ENCODE peak calls at places on chromosomes 2 and 18, in eight cellular contexts. T, A, G, F, Q, C, B and R are unnamed samples.
A peak's percentile ranks its signal among the peaks of the same experiment; 100 is the strongest.

GRCh38 chr2:104890670-104891069 is 36.8 kb downstream of the POU3F3 start:
- DNase-seq in F (no peak), G (no peak), A (no peak), B (no peak), C (no peak), Q (no peak), T (no peak), R (no peak)

GRCh38 chr2:85216051-85216431 is 82.8 kb downstream of the TCF7L1 start:
- DNase-seq in B (no peak), Q (no peak), G (peak; percentile 40), T (no peak), F (no peak), A (no peak), C (peak; percentile 64), R (no peak)

GRCh38 chr2:28716265-28716865 is 35.3 kb upstream of the PPP1CB start:
- DNase-seq in A (peak; percentile 98), G (peak; percentile 60), F (peak; percentile 93), T (peak; percentile 65), B (no peak), Q (peak; percentile 39), C (peak; percentile 72), R (peak; percentile 54)

GRCh38 chr2:100000915-100001707 is 141.3 kb downstream of the AFF3 start:
- DNase-seq in G (no peak), Q (no peak), F (no peak), A (no peak), B (no peak), T (no peak), C (no peak), R (no peak)

GRCh38 chr2:39697480-39697879 is 31.8 kb downstream of the TMEM178A start:
- DNase-seq in F (no peak), G (no peak), A (peak; percentile 3), Q (no peak), T (no peak), C (no peak), B (no peak), R (no peak)

GRCh38 chr18:37586641-37587225 is 21.1 kb upstream of the CELF4 start:
- DNase-seq in T (no peak), G (no peak), Q (no peak), B (no peak), F (no peak), C (no peak), A (no peak), R (no peak)

GRCh38 chr2:74267068-74267467 is 68.7 kb downstream of the MTHFD2 start:
- DNase-seq in G (peak; percentile 83), B (peak; percentile 72), F (no peak), T (no peak), C (no peak), A (no peak), Q (no peak), R (peak; percentile 79)

GRCh38 chr2:172572981-172573380 is 17.1 kb downstream of the PDK1 start:
- DNase-seq in T (no peak), F (no peak), G (no peak), B (no peak), A (no peak), C (no peak), Q (no peak), R (no peak)

GRCh38 chr2:241499146-241499965 is 9.0 kb downstream of the STK25 start:
- DNase-seq in T (no peak), Q (no peak), C (no peak), F (no peak), A (no peak), B (no peak), G (no peak), R (no peak)

GRCh38 chr2:129464036-129464435 is 515.4 kb upstream of the RAB6C start:
- DNase-seq in T (peak; percentile 18), C (no peak), B (no peak), Q (no peak), A (no peak), G (no peak), F (no peak), R (no peak)

GRCh38 chr2:120424274-120424796 is 78.4 kb downstream of the INHBB start:
- DNase-seq in F (no peak), G (peak; percentile 8), T (no peak), C (no peak), B (no peak), A (no peak), Q (no peak), R (no peak)

GRCh38 chr2:190069936-190070696 is 7.6 kb upstream of the MSTN start:
- DNase-seq in B (peak; percentile 9), C (no peak), F (peak; percentile 43), T (peak; percentile 63), G (no peak), Q (no peak), A (peak; percentile 75), R (no peak)

GRCh38 chr2:54895735-54896134 is 154.5 kb downstream of the RTN4 start:
- DNase-seq in F (no peak), A (peak; percentile 28), C (no peak), Q (no peak), G (peak; percentile 62), B (no peak), T (no peak), R (no peak)

GRCh38 chr2:9975328-9975727 is 23.8 kb downstream of the GRHL1 start:
- DNase-seq in G (no peak), A (peak; percentile 83), Q (no peak), F (no peak), B (no peak), T (no peak), C (no peak), R (no peak)

GRCh38 chr2:173791502-173791901 is 173.7 kb downstream of the SP3 start:
- DNase-seq in A (no peak), F (no peak), G (no peak), T (no peak), Q (no peak), C (no peak), B (no peak), R (no peak)

GRCh38 chr2:220272656-220273055 is 645.2 kb downstream of the SLC4A3 start:
- DNase-seq in A (no peak), Q (no peak), C (no peak), G (no peak), T (no peak), B (no peak), F (no peak), R (no peak)

GRCh38 chr2:96977631-96978195 is 8.7 kb downstream of the FAM178B start:
- DNase-seq in G (no peak), A (peak; percentile 79), C (no peak), F (no peak), T (no peak), Q (no peak), B (no peak), R (no peak)

GRCh38 chr2:29430382-29431112 is 315.3 kb downstream of the CLIP4 start:
- DNase-seq in G (no peak), T (no peak), C (no peak), A (no peak), B (no peak), F (no peak), Q (no peak), R (no peak)

GRCh38 chr2:190843874-190844699 is 36.5 kb upstream of the GLS start:
- DNase-seq in G (no peak), B (no peak), F (no peak), C (no peak), A (peak; percentile 69), Q (no peak), T (peak; percentile 13), R (no peak)

GRCh38 chr2:72001937-72002690 is 145.5 kb downstream of the CYP26B1 start:
- DNase-seq in Q (no peak), C (no peak), A (no peak), B (peak; percentile 25), F (no peak), T (no peak), G (peak; percentile 27), R (no peak)
- TF ChIP-seq POLR2A in Q (no peak), C (no peak), A (no peak), B (no peak), F (no peak), T (no peak), G (no peak), R (no peak)

GRCh38 chr2:216144857-216145256 is 35.7 kb downstream of the XRCC5 start:
- DNase-seq in G (no peak), F (no peak), T (no peak), C (no peak), B (no peak), Q (no peak), A (no peak), R (no peak)
- TF ChIP-seq POLR2A in G (no peak), F (no peak), T (no peak), C (no peak), B (no peak), Q (no peak), A (no peak), R (no peak)

GRCh38 chr2:222670191-222671038 is 1.0 kb upstream of the MOGAT1 start:
- DNase-seq in C (no peak), G (no peak), F (no peak), A (no peak), B (no peak), Q (no peak), T (no peak), R (no peak)

GRCh38 chr2:222672068-222672401 is 577 bp downstream of the MOGAT1 start:
- DNase-seq in T (no peak), G (no peak), C (no peak), B (no peak), F (no peak), A (no peak), Q (no peak), R (no peak)

GRCh38 chr2:222673273-222673672 is 1.8 kb downstream of the MOGAT1 start:
- DNase-seq in F (no peak), A (no peak), G (no peak), B (no peak), C (no peak), T (no peak), Q (no peak), R (no peak)

GRCh38 chr2:222669353-222669752 is 2.1 kb upstream of the MOGAT1 start:
- DNase-seq in G (no peak), T (no peak), F (no peak), Q (no peak), C (no peak), A (no peak), B (no peak), R (no peak)

DNA sequence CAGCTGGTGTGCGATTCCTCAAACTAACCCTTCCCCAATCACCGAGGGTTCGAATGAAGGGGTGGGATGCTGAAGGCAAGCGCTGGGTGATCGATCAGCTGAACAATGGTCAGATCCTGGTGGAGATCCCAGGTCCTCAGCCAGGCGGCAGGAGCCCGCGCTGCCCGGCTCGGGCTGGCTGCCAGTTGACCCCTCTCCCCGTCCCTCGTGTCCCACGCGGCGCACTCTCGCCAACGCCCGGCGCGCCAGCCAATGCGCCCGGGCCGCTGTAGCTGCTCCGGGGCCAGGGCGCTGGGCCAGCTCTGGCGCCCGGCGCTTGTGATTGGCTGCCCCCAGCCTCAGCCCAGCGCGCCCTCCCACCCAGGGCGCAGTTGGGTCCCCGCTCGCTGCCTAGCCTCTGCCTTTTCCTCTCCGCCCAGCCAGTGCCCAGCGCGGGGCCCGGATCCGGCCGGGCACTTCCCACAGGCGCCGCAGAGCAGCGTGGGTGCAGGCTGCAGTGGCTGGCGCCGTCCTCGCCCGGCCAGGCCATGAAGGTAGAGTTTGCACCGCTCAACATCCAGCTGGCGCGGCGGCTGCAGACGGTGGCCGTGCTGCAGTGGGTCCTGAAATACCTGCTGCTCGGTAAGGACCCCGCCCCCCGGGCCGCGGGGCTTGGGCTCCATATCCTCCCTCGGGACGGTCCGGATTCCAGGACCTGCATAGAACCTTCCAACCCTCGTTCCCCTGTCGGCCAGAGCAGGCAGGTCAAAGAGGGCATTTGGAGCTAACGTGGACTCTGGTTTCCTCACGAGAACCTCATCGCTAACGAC is at the start of gene MOGAT1:
- DNase-seq in Q (no peak), B (no peak), A (no peak), G (peak; percentile 49), C (no peak), F (no peak), T (peak; percentile 22), R (peak; percentile 34)
- TF ChIP-seq POLR2A in Q (no peak), B (no peak), A (no peak), G (no peak), C (no peak), F (no peak), T (no peak), R (no peak)

GRCh38 chr18:32274307-32274706 is 84.5 kb downstream of the MEP1B start:
- DNase-seq in B (no peak), G (no peak), F (no peak), C (no peak), A (no peak), Q (no peak), T (no peak), R (no peak)
- TF ChIP-seq POLR2A in B (no peak), G (no peak), F (no peak), C (no peak), A (no peak), Q (no peak), T (no peak), R (no peak)